ENCODE peak calls at places on chromosomes 11 and 22, in five cellular contexts. B is retina, P is erythroblast, Z is esophagus muscularis mucosa, O is psoas muscle. G is an unnamed sample.

GRCh38 chr11:10044618-10045017 is 249.4 kb downstream of the SBF2 start:
- DNase-seq in Z (no peak), P (peak; percentile 11), O (no peak), B (no peak), G (no peak)

GRCh38 chr22:40044870-40045834 is 50.4 kb downstream of the FAM83F start:
- DNase-seq in O (peak; percentile 64), Z (no peak), B (peak; percentile 71), P (peak; percentile 70), G (peak; percentile 40)

GRCh38 chr11:42947405-42947804 is 364.4 kb upstream of the API5 start:
- DNase-seq in Z (no peak), B (no peak), O (no peak), P (no peak), G (no peak)

GRCh38 chr11:105824494-105825013 is 197.5 kb downstream of the MSANTD4 start:
- DNase-seq in B (no peak), Z (no peak), O (no peak), P (no peak), G (no peak)

GRCh38 chr11:19951558-19952083 is 208.7 kb downstream of the DBX1 start:
- DNase-seq in B (peak; percentile 54), Z (no peak), O (no peak), P (peak; percentile 68), G (peak; percentile 80)

GRCh38 chr11:6393989-6394670 is 3.9 kb downstream of the SMPD1 start:
- DNase-seq in Z (no peak), O (no peak), P (no peak), B (no peak), G (peak; percentile 84)

GRCh38 chr11:79007811-79008294 is 433.0 kb downstream of the TENM4 start:
- DNase-seq in O (no peak), B (no peak), P (no peak), Z (no peak), G (peak; percentile 79)

GRCh38 chr11:6353367-6353987 is 33.2 kb upstream of the CAVIN3 start:
- DNase-seq in O (peak; percentile 38), B (peak; percentile 70), Z (no peak), P (peak; percentile 72), G (peak; percentile 69)

GRCh38 chr22:37060801-37061610 is 9.5 kb downstream of the KCTD17 start:
- DNase-seq in B (no peak), P (no peak), O (no peak), Z (no peak), G (no peak)

GRCh38 chr11:30873924-30874323 is 287.8 kb upstream of the MPPED2 start:
- DNase-seq in O (no peak), B (no peak), P (no peak), Z (no peak), G (no peak)

GRCh38 chr11:126969865-126970479 is 30.6 kb downstream of the KIRREL3 start:
- DNase-seq in P (no peak), Z (no peak), O (no peak), B (peak; percentile 57), G (peak; percentile 37)

GRCh38 chr11:33620423-33621120 is 80.1 kb downstream of the C11orf91 start:
- DNase-seq in P (no peak), O (no peak), Z (no peak), B (peak; percentile 24), G (peak; percentile 93)

GRCh38 chr22:17523925-17524324 is 39.4 kb upstream of the SLC25A18 start:
- DNase-seq in Z (no peak), B (no peak), P (no peak), O (no peak), G (no peak)

GRCh38 chr11:112211556-112211955 is 14.7 kb upstream of the PTS start:
- DNase-seq in P (no peak), Z (no peak), B (no peak), O (no peak), G (no peak)

GRCh38 chr11:68912254-68912653 is 8.6 kb downstream of the IGHMBP2 start:
- DNase-seq in Z (no peak), O (no peak), P (no peak), B (no peak), G (no peak)

GRCh38 chr11:74366576-74366975 is 31.7 kb downstream of the PGM2L1 start:
- DNase-seq in P (no peak), Z (no peak), B (no peak), O (no peak), G (no peak)

GRCh38 chr22:49303061-49303735 is 524.5 kb downstream of the BRD1 start:
- DNase-seq in P (no peak), O (peak; percentile 5), B (no peak), Z (peak; percentile 75), G (no peak)

GRCh38 chr11:67071420-67072284 is 15.0 kb downstream of the RHOD start:
- DNase-seq in B (peak; percentile 91), Z (no peak), O (peak; percentile 74), P (peak; percentile 86), G (peak; percentile 86)

GRCh38 chr11:85759915-85760314 is 51.0 kb downstream of the SYTL2 start:
- DNase-seq in Z (no peak), P (no peak), B (no peak), O (no peak), G (no peak)

GRCh38 chr11:118789501-118790356 is 1.2 kb downstream of the DDX6 start:
- DNase-seq in P (peak; percentile 82), B (no peak), Z (no peak), O (no peak), G (peak; percentile 68)

GRCh38 chr11:132445966-132446365 is 1075.6 kb downstream of the NTM start:
- DNase-seq in B (no peak), P (no peak), Z (no peak), O (no peak), G (no peak)

GRCh38 chr22:35539910-35540599 is 576 bp upstream of the RASD2 start:
- DNase-seq in P (peak; percentile 69), B (peak; percentile 49), Z (no peak), O (peak; percentile 67), G (peak; percentile 51)

GRCh38 chr11:70876685-70877084 is 375.7 kb downstream of the SHANK2 start:
- DNase-seq in B (no peak), O (no peak), P (no peak), Z (no peak), G (no peak)

GRCh38 chr11:104713366-104713765 is 184.9 kb downstream of the CASP12 start:
- DNase-seq in Z (no peak), B (no peak), P (no peak), O (no peak), G (peak; percentile 14)

GRCh38 chr22:41310336-41310735 is 9.0 kb downstream of the ZC3H7B start:
- DNase-seq in O (no peak), P (no peak), Z (no peak), B (no peak), G (no peak)

GRCh38 chr11:100578966-100579365 is 108.1 kb upstream of the ARHGAP42 start:
- DNase-seq in O (no peak), P (no peak), Z (no peak), B (no peak), G (peak; percentile 36)

GRCh38 chr11:64971421-64972233 is at the start of gene MAJIN:
- DNase-seq in B (peak; percentile 90), O (peak; percentile 87), Z (no peak), P (peak; percentile 91), G (peak; percentile 84)

GRCh38 chr11:64759722-64760719 is at the start of gene PYGM:
- DNase-seq in P (no peak), B (peak; percentile 84), O (peak; percentile 87), Z (no peak), G (peak; percentile 86)

GRCh38 chr11:75298191-75298590 is 53.3 kb downstream of the ARRB1 start:
- DNase-seq in Z (no peak), O (no peak), B (no peak), P (no peak), G (no peak)

GRCh38 chr22:28940441-28940840 is 57.1 kb downstream of the ZNRF3 start:
- DNase-seq in P (no peak), Z (no peak), O (no peak), B (no peak), G (no peak)

GRCh38 chr11:94077568-94078293 is 50.9 kb upstream of the PANX1 start:
- DNase-seq in O (no peak), B (no peak), P (peak; percentile 48), Z (no peak), G (no peak)

GRCh38 chr22:38467904-38468760 is at the start of gene KDELR3:
- DNase-seq in B (peak; percentile 52), Z (no peak), O (peak; percentile 75), P (peak; percentile 84), G (no peak)

GRCh38 chr22:27896251-27896650 is 22.8 kb downstream of the PITPNB start:
- DNase-seq in B (no peak), P (no peak), Z (no peak), O (no peak), G (no peak)

GRCh38 chr11:93477684-93478234 is 65.4 kb downstream of the SMCO4 start:
- DNase-seq in P (no peak), Z (peak; percentile 45), B (peak; percentile 77), O (no peak), G (peak; percentile 15)

GRCh38 chr11:47330002-47330911 is 22.2 kb downstream of the MYBPC3 start:
- DNase-seq in O (no peak), B (peak; percentile 49), P (no peak), Z (no peak), G (peak; percentile 88)

GRCh38 chr22:35307892-35308291 is 8.2 kb downstream of the TOM1 start:
- DNase-seq in Z (no peak), O (no peak), P (no peak), B (no peak), G (no peak)

GRCh38 chr11:46321757-46322156 is 25.5 kb upstream of the DGKZ start:
- DNase-seq in Z (no peak), O (no peak), B (no peak), P (no peak), G (no peak)

G was measured in G401.